ENCODE peak calls at places on chromosomes 1 and 21, in eight cellular contexts. One of them, this sample, is unnamed.

GRCh38 chr1:198907423-198907746 is 268.5 kb downstream of the PTPRC start:
- ATAC-seq in HCT116: no peak
- ATAC-seq in upper lobe of left lung: no peak
- ATAC-seq in heart left ventricle: no peak
- ATAC-seq in gastrocnemius medialis: no peak
- ATAC-seq in right lobe of liver: no peak
- ATAC-seq in body of pancreas: no peak
- ATAC-seq in HepG2: no peak
- ATAC-seq in this sample: no peak

GRCh38 chr21:38448619-38449186 is 49.6 kb downstream of the ERG start:
- ATAC-seq in HCT116: no peak
- ATAC-seq in upper lobe of left lung: no peak
- ATAC-seq in heart left ventricle: no peak
- ATAC-seq in gastrocnemius medialis: no peak
- ATAC-seq in right lobe of liver: no peak
- ATAC-seq in body of pancreas: no peak
- ATAC-seq in HepG2: no peak
- ATAC-seq in this sample: no peak

GRCh38 chr1:236058141-236058626 is 6.7 kb downstream of the NID1 start:
- ATAC-seq in HCT116: no peak
- ATAC-seq in upper lobe of left lung: no peak
- ATAC-seq in heart left ventricle: no peak
- ATAC-seq in gastrocnemius medialis: no peak
- ATAC-seq in right lobe of liver: peak; percentile 74
- ATAC-seq in body of pancreas: no peak
- ATAC-seq in HepG2: no peak
- ATAC-seq in this sample: no peak

GRCh38 chr1:186775881-186776560 is 52.7 kb upstream of the PLA2G4A start:
- ATAC-seq in HCT116: no peak
- ATAC-seq in upper lobe of left lung: no peak
- ATAC-seq in heart left ventricle: no peak
- ATAC-seq in gastrocnemius medialis: no peak
- ATAC-seq in right lobe of liver: no peak
- ATAC-seq in body of pancreas: no peak
- ATAC-seq in HepG2: no peak
- ATAC-seq in this sample: no peak

GRCh38 chr1:161399257-161399998 is 31.8 kb upstream of the CFAP126 start:
- ATAC-seq in HCT116: peak; percentile 83
- ATAC-seq in upper lobe of left lung: peak; percentile 92
- ATAC-seq in heart left ventricle: peak; percentile 85
- ATAC-seq in gastrocnemius medialis: peak; percentile 92
- ATAC-seq in right lobe of liver: peak; percentile 89
- ATAC-seq in body of pancreas: peak; percentile 83
- ATAC-seq in HepG2: peak; percentile 88
- ATAC-seq in this sample: peak; percentile 92

GRCh38 chr1:178341218-178341956 is 155.4 kb downstream of the CLEC20A start:
- ATAC-seq in HCT116: peak; percentile 91
- ATAC-seq in upper lobe of left lung: peak; percentile 71
- ATAC-seq in heart left ventricle: peak; percentile 57
- ATAC-seq in gastrocnemius medialis: peak; percentile 10
- ATAC-seq in right lobe of liver: peak; percentile 15
- ATAC-seq in body of pancreas: peak; percentile 79
- ATAC-seq in HepG2: no peak
- ATAC-seq in this sample: peak; percentile 67

GRCh38 chr1:6646499-6647148 is 22.0 kb downstream of the THAP3 start:
- ATAC-seq in HCT116: peak; percentile 71
- ATAC-seq in upper lobe of left lung: peak; percentile 46
- ATAC-seq in heart left ventricle: no peak
- ATAC-seq in gastrocnemius medialis: peak; percentile 67
- ATAC-seq in right lobe of liver: peak; percentile 70
- ATAC-seq in body of pancreas: peak; percentile 69
- ATAC-seq in HepG2: peak; percentile 44
- ATAC-seq in this sample: peak; percentile 64

GRCh38 chr21:21997390-21998333 is 999.5 kb downstream of the NCAM2 start:
- ATAC-seq in HCT116: no peak
- ATAC-seq in upper lobe of left lung: no peak
- ATAC-seq in heart left ventricle: no peak
- ATAC-seq in gastrocnemius medialis: no peak
- ATAC-seq in right lobe of liver: no peak
- ATAC-seq in body of pancreas: peak; percentile 12
- ATAC-seq in HepG2: no peak
- ATAC-seq in this sample: no peak

GRCh38 chr1:24089743-24090555 is 22.0 kb downstream of the MYOM3 start:
- ATAC-seq in HCT116: no peak
- ATAC-seq in upper lobe of left lung: peak; percentile 66
- ATAC-seq in heart left ventricle: peak; percentile 68
- ATAC-seq in gastrocnemius medialis: peak; percentile 81
- ATAC-seq in right lobe of liver: no peak
- ATAC-seq in body of pancreas: no peak
- ATAC-seq in HepG2: no peak
- ATAC-seq in this sample: no peak

GRCh38 chr1:94898486-94899385 is 28.2 kb downstream of the CNN3 start:
- ATAC-seq in HCT116: no peak
- ATAC-seq in upper lobe of left lung: peak; percentile 78
- ATAC-seq in heart left ventricle: no peak
- ATAC-seq in gastrocnemius medialis: no peak
- ATAC-seq in right lobe of liver: no peak
- ATAC-seq in body of pancreas: no peak
- ATAC-seq in HepG2: no peak
- ATAC-seq in this sample: no peak

GRCh38 chr1:159889821-159890252 is 10.1 kb downstream of the CFAP45 start:
- ATAC-seq in HCT116: peak; percentile 66
- ATAC-seq in upper lobe of left lung: peak; percentile 83
- ATAC-seq in heart left ventricle: peak; percentile 84
- ATAC-seq in gastrocnemius medialis: peak; percentile 81
- ATAC-seq in right lobe of liver: peak; percentile 64
- ATAC-seq in body of pancreas: peak; percentile 49
- ATAC-seq in HepG2: no peak
- ATAC-seq in this sample: peak; percentile 79

GRCh38 chr21:43740497-43741156 is 21.7 kb downstream of the PDXK start:
- ATAC-seq in HCT116: peak; percentile 81
- ATAC-seq in upper lobe of left lung: peak; percentile 74
- ATAC-seq in heart left ventricle: no peak
- ATAC-seq in gastrocnemius medialis: peak; percentile 71
- ATAC-seq in right lobe of liver: peak; percentile 57
- ATAC-seq in body of pancreas: peak; percentile 91
- ATAC-seq in HepG2: peak; percentile 13
- ATAC-seq in this sample: peak; percentile 67

GRCh38 chr1:198032668-198033067 is 115.5 kb downstream of the LHX9 start:
- ATAC-seq in HCT116: no peak
- ATAC-seq in upper lobe of left lung: no peak
- ATAC-seq in heart left ventricle: no peak
- ATAC-seq in gastrocnemius medialis: no peak
- ATAC-seq in right lobe of liver: no peak
- ATAC-seq in body of pancreas: no peak
- ATAC-seq in HepG2: no peak
- ATAC-seq in this sample: no peak

GRCh38 chr1:170377011-170377410 is 155.0 kb upstream of the GORAB start:
- ATAC-seq in HCT116: no peak
- ATAC-seq in upper lobe of left lung: no peak
- ATAC-seq in heart left ventricle: no peak
- ATAC-seq in gastrocnemius medialis: no peak
- ATAC-seq in right lobe of liver: no peak
- ATAC-seq in body of pancreas: no peak
- ATAC-seq in HepG2: no peak
- ATAC-seq in this sample: no peak

GRCh38 chr1:224433671-224434446 is 738 bp downstream of the WDR26 start:
- ATAC-seq in HCT116: peak; percentile 9
- ATAC-seq in upper lobe of left lung: peak; percentile 51
- ATAC-seq in heart left ventricle: peak; percentile 13
- ATAC-seq in gastrocnemius medialis: peak; percentile 5
- ATAC-seq in right lobe of liver: peak; percentile 43
- ATAC-seq in body of pancreas: peak; percentile 47
- ATAC-seq in HepG2: peak; percentile 18
- ATAC-seq in this sample: peak; percentile 55

GRCh38 chr1:191255354-191256057 is 777.8 kb upstream of the BRINP3 start:
- ATAC-seq in HCT116: no peak
- ATAC-seq in upper lobe of left lung: no peak
- ATAC-seq in heart left ventricle: no peak
- ATAC-seq in gastrocnemius medialis: no peak
- ATAC-seq in right lobe of liver: no peak
- ATAC-seq in body of pancreas: no peak
- ATAC-seq in HepG2: no peak
- ATAC-seq in this sample: no peak

GRCh38 chr1:36253463-36253862 is 29.2 kb downstream of the THRAP3 start:
- ATAC-seq in HCT116: no peak
- ATAC-seq in upper lobe of left lung: no peak
- ATAC-seq in heart left ventricle: no peak
- ATAC-seq in gastrocnemius medialis: no peak
- ATAC-seq in right lobe of liver: no peak
- ATAC-seq in body of pancreas: no peak
- ATAC-seq in HepG2: no peak
- ATAC-seq in this sample: peak; percentile 75

GRCh38 chr21:36473203-36473602 is 6.7 kb downstream of the CLDN14 start:
- ATAC-seq in HCT116: no peak
- ATAC-seq in upper lobe of left lung: no peak
- ATAC-seq in heart left ventricle: no peak
- ATAC-seq in gastrocnemius medialis: no peak
- ATAC-seq in right lobe of liver: no peak
- ATAC-seq in body of pancreas: no peak
- ATAC-seq in HepG2: no peak
- ATAC-seq in this sample: no peak

GRCh38 chr21:17482928-17483327 is 29.9 kb upstream of the CXADR start:
- ATAC-seq in HCT116: no peak
- ATAC-seq in upper lobe of left lung: no peak
- ATAC-seq in heart left ventricle: no peak
- ATAC-seq in gastrocnemius medialis: no peak
- ATAC-seq in right lobe of liver: no peak
- ATAC-seq in body of pancreas: no peak
- ATAC-seq in HepG2: no peak
- ATAC-seq in this sample: no peak

DNA sequence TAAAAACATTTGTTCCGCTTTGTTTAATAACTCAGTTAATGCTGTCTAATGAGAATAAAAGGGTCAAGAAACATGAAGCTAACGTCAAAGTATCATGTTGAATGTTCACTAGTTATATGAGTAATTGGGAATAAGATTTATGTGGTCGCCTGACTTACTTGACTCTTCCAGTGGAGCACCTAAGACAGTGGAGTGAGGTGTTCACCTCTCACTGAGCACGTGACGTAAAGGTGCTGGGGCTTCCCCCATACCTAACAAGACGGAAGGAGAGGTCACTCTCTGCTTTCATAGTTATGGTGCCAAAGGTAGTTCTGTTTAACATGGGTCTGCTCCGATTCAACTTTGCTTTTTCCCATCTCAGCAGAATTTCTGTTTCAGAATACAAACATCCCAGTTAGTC is 686 bp downstream of the KMO start:
- ATAC-seq in HCT116: no peak
- ATAC-seq in upper lobe of left lung: no peak
- ATAC-seq in heart left ventricle: no peak
- ATAC-seq in gastrocnemius medialis: no peak
- ATAC-seq in right lobe of liver: peak; percentile 75
- ATAC-seq in body of pancreas: no peak
- ATAC-seq in HepG2: no peak
- ATAC-seq in this sample: no peak
- TF ChIP-seq POLR2A in HCT116: no peak
- TF ChIP-seq POLR2A in upper lobe of left lung: no peak
- TF ChIP-seq POLR2A in heart left ventricle: no peak
- TF ChIP-seq POLR2A in gastrocnemius medialis: no peak
- TF ChIP-seq POLR2A in right lobe of liver: peak; percentile 33
- TF ChIP-seq POLR2A in body of pancreas: no peak
- TF ChIP-seq POLR2A in HepG2: no peak
- TF ChIP-seq POLR2A in this sample: no peak

DNA sequence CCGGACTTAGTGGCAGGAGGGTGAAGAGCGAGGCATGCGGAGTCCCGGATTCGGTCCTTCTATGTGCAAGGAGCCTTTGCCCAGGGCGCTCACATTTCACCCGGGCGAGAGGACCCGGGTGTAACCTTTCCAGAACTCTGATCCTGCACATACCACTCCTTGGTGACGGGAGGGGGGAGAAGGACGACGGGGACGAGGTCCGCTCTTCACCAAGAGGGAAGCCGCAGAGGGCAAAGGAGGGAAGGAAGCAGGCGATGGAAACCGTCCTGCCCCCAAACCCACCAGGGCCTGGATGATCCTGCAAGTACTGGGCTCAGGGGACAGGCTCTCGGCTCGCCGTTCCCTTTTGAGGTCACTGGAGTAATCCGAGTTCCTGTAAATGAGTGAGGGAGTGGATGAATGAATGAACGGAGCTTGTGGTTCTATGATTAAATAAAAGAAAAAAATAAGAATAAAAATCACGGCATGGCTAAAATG is 993 bp downstream of the SYPL2 start:
- ATAC-seq in HCT116: no peak
- ATAC-seq in upper lobe of left lung: no peak
- ATAC-seq in heart left ventricle: peak; percentile 15
- ATAC-seq in gastrocnemius medialis: peak; percentile 73
- ATAC-seq in right lobe of liver: no peak
- ATAC-seq in body of pancreas: no peak
- ATAC-seq in HepG2: peak; percentile 51
- ATAC-seq in this sample: peak; percentile 7
- H3K27me3 ChIP-seq in HCT116: peaks cover 31% of the 10 kb centered on the region
- H3K27me3 ChIP-seq in upper lobe of left lung: no peaks in the 10 kb centered on the region
- H3K27me3 ChIP-seq in heart left ventricle: no peaks in the 10 kb centered on the region
- H3K27me3 ChIP-seq in gastrocnemius medialis: no peaks in the 10 kb centered on the region
- H3K27me3 ChIP-seq in right lobe of liver: no peaks in the 10 kb centered on the region
- H3K27me3 ChIP-seq in body of pancreas: no peaks in the 10 kb centered on the region
- H3K27me3 ChIP-seq in HepG2: no peaks in the 10 kb centered on the region
- H3K27me3 ChIP-seq in this sample: peaks cover 12% of the 10 kb centered on the region

GRCh38 chr1:173212952-173213491 is 5.9 kb upstream of the TNFSF4 start:
- ATAC-seq in HCT116: no peak
- ATAC-seq in upper lobe of left lung: no peak
- ATAC-seq in heart left ventricle: no peak
- ATAC-seq in gastrocnemius medialis: no peak
- ATAC-seq in right lobe of liver: peak; percentile 50
- ATAC-seq in body of pancreas: no peak
- ATAC-seq in HepG2: peak; percentile 15
- ATAC-seq in this sample: no peak
- H3K4me1 ChIP-seq in HCT116: peaks cover 12% of the 10 kb centered on the region
- H3K4me1 ChIP-seq in upper lobe of left lung: no peaks in the 10 kb centered on the region
- H3K4me1 ChIP-seq in heart left ventricle: peaks cover 5% of the 10 kb centered on the region
- H3K4me1 ChIP-seq in gastrocnemius medialis: no peaks in the 10 kb centered on the region
- H3K4me1 ChIP-seq in right lobe of liver: no peaks in the 10 kb centered on the region
- H3K4me1 ChIP-seq in body of pancreas: no peaks in the 10 kb centered on the region
- H3K4me1 ChIP-seq in HepG2: peaks cover 71% of the 10 kb centered on the region
- H3K4me1 ChIP-seq in this sample: no peaks in the 10 kb centered on the region

DNA sequence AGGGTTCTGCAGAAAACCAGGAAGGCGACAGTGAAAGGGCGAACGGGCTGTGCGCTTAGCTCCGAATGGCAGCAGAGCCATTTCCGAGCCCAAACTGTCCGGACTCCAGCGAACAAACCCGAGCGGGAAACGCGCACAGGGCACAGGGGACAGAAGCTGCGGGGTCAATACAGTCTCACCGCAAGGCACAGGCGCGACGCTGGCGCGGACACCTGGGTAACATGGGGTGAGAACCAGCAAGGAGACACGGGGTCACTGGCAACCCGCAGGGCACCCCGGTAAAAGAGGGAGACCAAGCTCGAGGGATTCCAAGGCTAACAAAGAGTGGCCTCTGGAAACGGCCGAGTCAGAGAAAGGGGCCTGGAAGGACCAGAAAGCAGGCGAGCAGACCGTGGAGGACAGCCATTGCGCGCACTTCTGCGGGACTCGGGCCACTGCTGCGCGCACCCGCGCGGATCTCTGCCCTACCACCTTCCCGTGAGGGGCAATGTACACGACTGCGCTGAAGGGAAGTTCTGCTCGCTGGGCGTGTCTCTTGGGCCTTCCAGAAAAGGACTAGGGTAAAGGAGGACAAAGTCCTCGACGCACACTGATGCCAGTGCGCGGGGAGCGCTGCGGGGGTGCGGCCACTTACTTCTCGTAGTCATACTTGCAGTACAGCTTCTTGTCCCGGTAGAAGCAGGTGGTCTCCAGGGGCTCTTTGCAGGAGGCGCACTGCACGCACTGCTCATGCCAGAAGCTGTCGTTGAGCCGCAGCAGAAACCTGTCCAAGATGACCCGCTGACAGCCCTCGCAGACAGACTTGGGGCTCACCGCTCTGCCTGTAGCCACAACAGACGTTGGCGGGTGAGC is 3.8 kb downstream of the LMX1A start:
- ATAC-seq in HCT116: no peak
- ATAC-seq in upper lobe of left lung: no peak
- ATAC-seq in heart left ventricle: no peak
- ATAC-seq in gastrocnemius medialis: no peak
- ATAC-seq in right lobe of liver: peak; percentile 46
- ATAC-seq in body of pancreas: no peak
- ATAC-seq in HepG2: no peak
- ATAC-seq in this sample: no peak
- TF ChIP-seq POLR2A in HCT116: no peak
- TF ChIP-seq POLR2A in upper lobe of left lung: no peak
- TF ChIP-seq POLR2A in heart left ventricle: no peak
- TF ChIP-seq POLR2A in gastrocnemius medialis: no peak
- TF ChIP-seq POLR2A in right lobe of liver: no peak
- TF ChIP-seq POLR2A in body of pancreas: no peak
- TF ChIP-seq POLR2A in HepG2: no peak
- TF ChIP-seq POLR2A in this sample: no peak

This sample was measured in gastroesophageal sphincter.